ENCODE peak calls at places on chromosomes 7 and 10, in eight cellular contexts. X is AG09309; D is CD8-positive, alpha-beta T cell; S is hepatocyte; L is OCI-LY7; Z is uterus; B is tibial nerve; I is neural progenitor cell. W is an unnamed sample.

GRCh38 chr7:33862946-33863814 is 42.2 kb upstream of the BMPER start:
- DNase-seq in B (no peak), D (no peak), L (no peak), Z (no peak), S (no peak), I (no peak), X (no peak), W (no peak)

GRCh38 chr10:110375121-110375520 is 70.4 kb upstream of the SMNDC1 start:
- DNase-seq in S (no peak), X (no peak), B (no peak), L (no peak), Z (no peak), I (no peak), D (no peak), W (no peak)

GRCh38 chr10:3782456-3783312 is 2.3 kb downstream of the KLF6 start:
- DNase-seq in Z (peak; percentile 82), I (no peak), B (peak; percentile 55), D (peak; percentile 49), X (peak; percentile 96), L (peak; percentile 56), S (peak; percentile 76), W (no peak)

GRCh38 chr10:34017281-34017680 is 682.8 kb upstream of the NRP1 start:
- DNase-seq in L (no peak), S (no peak), X (no peak), Z (no peak), I (peak; percentile 45), B (no peak), D (no peak), W (peak; percentile 56)

GRCh38 chr10:100490531-100490930 is 27.7 kb downstream of the WNT8B start:
- DNase-seq in D (no peak), L (no peak), S (no peak), Z (no peak), B (no peak), I (no peak), X (no peak), W (no peak)

GRCh38 chr10:688621-689426 is 644 bp downstream of the DIP2C start:
- DNase-seq in D (no peak), I (peak; percentile 76), X (no peak), B (no peak), Z (no peak), S (peak; percentile 72), L (no peak), W (peak; percentile 87)

GRCh38 chr10:34299105-34299611 is 515.9 kb downstream of the PARD3 start:
- DNase-seq in D (no peak), I (no peak), S (no peak), X (no peak), Z (no peak), B (no peak), L (no peak), W (no peak)

GRCh38 chr7:20991544-20991943 is 204.9 kb upstream of the SP8 start:
- DNase-seq in X (no peak), S (no peak), L (no peak), Z (no peak), D (no peak), I (peak; percentile 5), B (no peak), W (peak; percentile 1)

GRCh38 chr10:77531441-77532001 is 106.1 kb downstream of the KCNMA1 start:
- DNase-seq in Z (no peak), L (no peak), S (peak; percentile 55), I (no peak), D (no peak), X (no peak), B (no peak), W (no peak)

GRCh38 chr10:85888004-85888403 is 478.6 kb downstream of the GRID1 start:
- DNase-seq in I (no peak), X (no peak), B (no peak), Z (no peak), D (no peak), S (no peak), L (no peak), W (no peak)

GRCh38 chr7:150969483-150969874 is 8.6 kb downstream of the KCNH2 start:
- DNase-seq in I (no peak), D (no peak), L (no peak), B (no peak), X (no peak), S (no peak), Z (no peak), W (no peak)

GRCh38 chr7:2116903-2117680 is 115.7 kb downstream of the MAD1L1 start:
- DNase-seq in I (no peak), D (no peak), Z (no peak), S (peak; percentile 46), X (no peak), B (no peak), L (no peak), W (no peak)

GRCh38 chr10:52465202-52465601 is 151.1 kb downstream of the DKK1 start:
- DNase-seq in I (no peak), D (no peak), Z (no peak), L (no peak), S (no peak), B (no peak), X (no peak), W (no peak)

GRCh38 chr10:77811831-77812430 is 114.6 kb downstream of the DLG5 start:
- DNase-seq in Z (no peak), L (no peak), X (no peak), I (no peak), S (no peak), B (no peak), D (no peak), W (no peak)

GRCh38 chr10:36725581-36726520 is 399.5 kb upstream of the ANKRD30A start:
- DNase-seq in L (peak; percentile 5), B (no peak), D (no peak), X (peak; percentile 92), Z (no peak), I (peak; percentile 80), S (peak; percentile 60), W (peak; percentile 76)

GRCh38 chr10:46545861-46546590 is 10.4 kb downstream of the GPRIN2 start:
- DNase-seq in D (no peak), B (peak; percentile 12), I (no peak), Z (peak; percentile 7), S (no peak), L (no peak), X (no peak), W (no peak)

GRCh38 chr10:103564799-103565365 is 71.4 kb downstream of the NEURL1 start:
- DNase-seq in B (no peak), L (peak; percentile 54), S (peak; percentile 49), X (no peak), Z (no peak), I (peak; percentile 77), D (no peak), W (peak; percentile 95)

GRCh38 chr7:1672851-1673486 is 2.9 kb downstream of the ELFN1 start:
- DNase-seq in B (peak; percentile 11), I (no peak), X (no peak), D (no peak), L (no peak), S (peak; percentile 4), Z (peak; percentile 8), W (no peak)

GRCh38 chr7:158613481-158613880 is 25.9 kb upstream of the PTPRN2 start:
- DNase-seq in B (no peak), X (no peak), S (no peak), I (no peak), Z (no peak), D (no peak), L (peak; percentile 31), W (no peak)

GRCh38 chr10:110758898-110759297 is 112.8 kb upstream of the PDCD4 start:
- DNase-seq in L (no peak), D (no peak), X (peak; percentile 33), B (no peak), I (peak; percentile 29), Z (peak; percentile 34), S (no peak), W (no peak)

GRCh38 chr7:159094030-159094740 is 50.5 kb downstream of the VIPR2 start:
- DNase-seq in D (no peak), L (no peak), I (no peak), B (no peak), S (no peak), Z (no peak), X (no peak), W (peak; percentile 51)

DNA sequence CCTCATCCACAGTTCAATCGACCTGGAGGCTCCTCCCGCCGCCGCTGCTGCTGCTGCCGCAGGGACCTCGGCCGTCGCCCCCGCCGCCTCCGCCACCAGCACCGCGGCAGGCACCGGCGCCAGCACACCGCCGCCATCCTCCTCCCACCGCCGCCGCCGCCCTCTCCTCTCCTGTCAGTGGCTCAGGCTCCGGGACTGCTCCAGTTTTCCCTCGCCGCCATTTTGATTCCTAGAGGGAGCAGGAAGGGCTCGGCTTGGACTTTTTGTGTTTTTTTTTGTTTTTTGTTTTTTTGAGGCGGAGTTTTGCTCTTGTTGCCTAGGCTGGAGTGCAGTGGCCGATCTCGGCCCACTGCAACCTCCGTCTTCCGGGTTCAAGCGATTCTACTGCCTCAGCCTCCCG is 3.0 kb upstream of the MCM10 start:
- DNase-seq in S (no peak), L (no peak), Z (no peak), X (no peak), D (no peak), B (no peak), I (peak; percentile 19), W (no peak)
- H3K4me3 ChIP-seq in S (no peak overlapping the region), L (peak overlapping the region; percentile 41), Z (no peak overlapping the region), X (no peak overlapping the region), D (no peak overlapping the region), B (peak overlapping the region; percentile 26), I (no peak overlapping the region), W (no peak overlapping the region)

DNA sequence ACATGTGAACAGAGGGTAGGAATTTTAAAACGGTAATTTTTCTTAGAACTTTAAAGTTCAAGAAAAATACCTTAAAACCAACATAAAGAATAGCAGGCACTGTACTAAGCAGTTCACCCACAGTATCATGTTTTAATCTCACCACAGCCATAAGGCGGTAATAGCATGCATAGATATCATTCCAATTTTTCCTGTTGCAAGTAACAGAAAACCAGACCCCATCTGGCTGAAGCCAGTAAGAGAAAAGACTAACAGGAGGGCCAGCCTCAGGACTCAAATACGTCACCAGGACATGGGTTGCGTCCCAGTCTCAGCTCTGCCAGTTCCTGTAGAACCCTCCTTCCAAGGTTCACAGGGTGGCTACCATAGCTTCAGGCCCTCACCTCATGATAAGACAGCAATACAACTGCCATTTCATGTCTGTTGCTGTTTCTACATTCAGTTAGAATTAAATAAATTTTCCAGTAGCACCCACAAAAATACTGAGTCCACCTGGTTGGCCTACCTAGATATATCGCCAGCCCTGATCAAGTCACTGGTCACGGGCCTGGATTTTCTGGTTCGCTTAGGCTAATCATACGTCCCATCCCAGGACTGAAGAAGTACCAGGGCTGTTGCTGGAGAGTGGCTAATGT is 2.0 kb upstream of the RNF32 start:
- DNase-seq in X (no peak), L (no peak), S (no peak), B (no peak), D (no peak), I (no peak), Z (no peak), W (no peak)
- H3K4me3 ChIP-seq in X (no peak overlapping the region), L (no peak overlapping the region), S (no peak overlapping the region), B (no peak overlapping the region), D (no peak overlapping the region), I (no peak overlapping the region), Z (no peak overlapping the region), W (no peak overlapping the region)

GRCh38 chr10:35639021-35639521 is 3.0 kb downstream of the FZD8 start:
- DNase-seq in S (peak; percentile 13), Z (no peak), B (no peak), D (no peak), X (no peak), L (no peak), I (peak; percentile 66), W (peak; percentile 81)
- H3K4me3 ChIP-seq in S (no peak overlapping the region), Z (no peak overlapping the region), B (peak overlapping the region; percentile 95), D (no peak overlapping the region), X (peak overlapping the region; percentile 13), L (no peak overlapping the region), I (peak overlapping the region; percentile 45), W (peak overlapping the region; percentile 65)

GRCh38 chr7:76283254-76284159 is 19.0 kb upstream of the HSPB1 start:
- DNase-seq in D (no peak), Z (no peak), S (no peak), X (no peak), I (peak; percentile 36), B (no peak), L (no peak), W (peak; percentile 77)
- H3K4me3 ChIP-seq in D (no peak overlapping the region), Z (peak overlapping the region; percentile 31), S (no peak overlapping the region), X (peak overlapping the region; percentile 34), I (peak overlapping the region; percentile 76), B (peak overlapping the region; percentile 58), L (no peak overlapping the region), W (peak overlapping the region; percentile 55)

W was measured in H7.